ENCODE peak calls at places on chromosomes 6 and 20, in nine cellular contexts. One of them, this sample, is unnamed.
A peak's percentile ranks its signal among the peaks of the same experiment; 100 is the strongest.

GRCh38 chr6:52522151-52522626 is 54.7 kb downstream of the TRAM2 start:
- DNase-seq in HFF-Myc: no peak
- DNase-seq in fibroblast of lung: peak; percentile 77
- DNase-seq in stimulated activated CD4-positive, alpha-beta T cell treated with anti-CD3 and anti-CD28 coated beads, TNF-alpha, amount 100 ng/mL, for 24 hours: no peak
- DNase-seq in T-helper 2 cell: no peak
- DNase-seq in hippocampal formation: no peak
- DNase-seq in stimulated activated CD8-positive, alpha-beta memory T cell treated with anti-CD3 and anti-CD28 coated beads, Interleukin-4, amount 100 ng/mL, for 24 hours: no peak
- DNase-seq in AG08396: peak; percentile 47
- DNase-seq in substantia nigra: no peak
- DNase-seq in this sample: no peak

GRCh38 chr20:11296221-11296620 is 621.5 kb upstream of the BTBD3 start:
- DNase-seq in HFF-Myc: no peak
- DNase-seq in fibroblast of lung: no peak
- DNase-seq in stimulated activated CD4-positive, alpha-beta T cell treated with anti-CD3 and anti-CD28 coated beads, TNF-alpha, amount 100 ng/mL, for 24 hours: no peak
- DNase-seq in T-helper 2 cell: no peak
- DNase-seq in hippocampal formation: no peak
- DNase-seq in stimulated activated CD8-positive, alpha-beta memory T cell treated with anti-CD3 and anti-CD28 coated beads, Interleukin-4, amount 100 ng/mL, for 24 hours: no peak
- DNase-seq in AG08396: no peak
- DNase-seq in substantia nigra: no peak
- DNase-seq in this sample: no peak

GRCh38 chr20:5222919-5223634 is 93.7 kb downstream of the PROKR2 start:
- DNase-seq in HFF-Myc: peak; percentile 19
- DNase-seq in fibroblast of lung: peak; percentile 46
- DNase-seq in stimulated activated CD4-positive, alpha-beta T cell treated with anti-CD3 and anti-CD28 coated beads, TNF-alpha, amount 100 ng/mL, for 24 hours: peak; percentile 39
- DNase-seq in T-helper 2 cell: no peak
- DNase-seq in hippocampal formation: peak; percentile 57
- DNase-seq in stimulated activated CD8-positive, alpha-beta memory T cell treated with anti-CD3 and anti-CD28 coated beads, Interleukin-4, amount 100 ng/mL, for 24 hours: peak; percentile 34
- DNase-seq in AG08396: peak; percentile 70
- DNase-seq in substantia nigra: peak; percentile 48
- DNase-seq in this sample: peak; percentile 30

GRCh38 chr6:139655783-139656705 is 281.6 kb upstream of the CITED2 start:
- DNase-seq in HFF-Myc: no peak
- DNase-seq in fibroblast of lung: no peak
- DNase-seq in stimulated activated CD4-positive, alpha-beta T cell treated with anti-CD3 and anti-CD28 coated beads, TNF-alpha, amount 100 ng/mL, for 24 hours: no peak
- DNase-seq in T-helper 2 cell: no peak
- DNase-seq in hippocampal formation: no peak
- DNase-seq in stimulated activated CD8-positive, alpha-beta memory T cell treated with anti-CD3 and anti-CD28 coated beads, Interleukin-4, amount 100 ng/mL, for 24 hours: no peak
- DNase-seq in AG08396: no peak
- DNase-seq in substantia nigra: no peak
- DNase-seq in this sample: no peak

GRCh38 chr20:815914-816606 is 17.5 kb upstream of the FAM110A start:
- DNase-seq in HFF-Myc: peak; percentile 29
- DNase-seq in fibroblast of lung: peak; percentile 18
- DNase-seq in stimulated activated CD4-positive, alpha-beta T cell treated with anti-CD3 and anti-CD28 coated beads, TNF-alpha, amount 100 ng/mL, for 24 hours: peak; percentile 46
- DNase-seq in T-helper 2 cell: peak; percentile 46
- DNase-seq in hippocampal formation: peak; percentile 4
- DNase-seq in stimulated activated CD8-positive, alpha-beta memory T cell treated with anti-CD3 and anti-CD28 coated beads, Interleukin-4, amount 100 ng/mL, for 24 hours: peak; percentile 45
- DNase-seq in AG08396: peak; percentile 78
- DNase-seq in substantia nigra: no peak
- DNase-seq in this sample: peak; percentile 52

GRCh38 chr6:13331516-13332348 is 3.4 kb upstream of the TBC1D7 start:
- DNase-seq in HFF-Myc: no peak
- DNase-seq in fibroblast of lung: peak; percentile 20
- DNase-seq in stimulated activated CD4-positive, alpha-beta T cell treated with anti-CD3 and anti-CD28 coated beads, TNF-alpha, amount 100 ng/mL, for 24 hours: no peak
- DNase-seq in T-helper 2 cell: no peak
- DNase-seq in hippocampal formation: no peak
- DNase-seq in stimulated activated CD8-positive, alpha-beta memory T cell treated with anti-CD3 and anti-CD28 coated beads, Interleukin-4, amount 100 ng/mL, for 24 hours: no peak
- DNase-seq in AG08396: peak; percentile 16
- DNase-seq in substantia nigra: no peak
- DNase-seq in this sample: no peak

GRCh38 chr6:40353967-40354452 is 233.2 kb downstream of the LRFN2 start:
- DNase-seq in HFF-Myc: no peak
- DNase-seq in fibroblast of lung: no peak
- DNase-seq in stimulated activated CD4-positive, alpha-beta T cell treated with anti-CD3 and anti-CD28 coated beads, TNF-alpha, amount 100 ng/mL, for 24 hours: no peak
- DNase-seq in T-helper 2 cell: no peak
- DNase-seq in hippocampal formation: no peak
- DNase-seq in stimulated activated CD8-positive, alpha-beta memory T cell treated with anti-CD3 and anti-CD28 coated beads, Interleukin-4, amount 100 ng/mL, for 24 hours: no peak
- DNase-seq in AG08396: no peak
- DNase-seq in substantia nigra: no peak
- DNase-seq in this sample: no peak

GRCh38 chr6:89952696-89953095 is 58.4 kb downstream of the GJA10 start:
- DNase-seq in HFF-Myc: peak; percentile 75
- DNase-seq in fibroblast of lung: peak; percentile 92
- DNase-seq in stimulated activated CD4-positive, alpha-beta T cell treated with anti-CD3 and anti-CD28 coated beads, TNF-alpha, amount 100 ng/mL, for 24 hours: peak; percentile 25
- DNase-seq in T-helper 2 cell: peak; percentile 83
- DNase-seq in hippocampal formation: no peak
- DNase-seq in stimulated activated CD8-positive, alpha-beta memory T cell treated with anti-CD3 and anti-CD28 coated beads, Interleukin-4, amount 100 ng/mL, for 24 hours: peak; percentile 22
- DNase-seq in AG08396: no peak
- DNase-seq in substantia nigra: no peak
- DNase-seq in this sample: no peak

GRCh38 chr6:160457843-160458242 is 109.7 kb downstream of the SLC22A3 start:
- DNase-seq in HFF-Myc: no peak
- DNase-seq in fibroblast of lung: no peak
- DNase-seq in stimulated activated CD4-positive, alpha-beta T cell treated with anti-CD3 and anti-CD28 coated beads, TNF-alpha, amount 100 ng/mL, for 24 hours: no peak
- DNase-seq in T-helper 2 cell: no peak
- DNase-seq in hippocampal formation: no peak
- DNase-seq in stimulated activated CD8-positive, alpha-beta memory T cell treated with anti-CD3 and anti-CD28 coated beads, Interleukin-4, amount 100 ng/mL, for 24 hours: no peak
- DNase-seq in AG08396: no peak
- DNase-seq in substantia nigra: no peak
- DNase-seq in this sample: no peak

GRCh38 chr6:152916035-152916434 is 66.8 kb downstream of the FBXO5 start:
- DNase-seq in HFF-Myc: no peak
- DNase-seq in fibroblast of lung: no peak
- DNase-seq in stimulated activated CD4-positive, alpha-beta T cell treated with anti-CD3 and anti-CD28 coated beads, TNF-alpha, amount 100 ng/mL, for 24 hours: no peak
- DNase-seq in T-helper 2 cell: no peak
- DNase-seq in hippocampal formation: no peak
- DNase-seq in stimulated activated CD8-positive, alpha-beta memory T cell treated with anti-CD3 and anti-CD28 coated beads, Interleukin-4, amount 100 ng/mL, for 24 hours: no peak
- DNase-seq in AG08396: no peak
- DNase-seq in substantia nigra: no peak
- DNase-seq in this sample: no peak

GRCh38 chr20:46169245-46170171 is 51.4 kb downstream of the CD40 start:
- DNase-seq in HFF-Myc: no peak
- DNase-seq in fibroblast of lung: no peak
- DNase-seq in stimulated activated CD4-positive, alpha-beta T cell treated with anti-CD3 and anti-CD28 coated beads, TNF-alpha, amount 100 ng/mL, for 24 hours: no peak
- DNase-seq in T-helper 2 cell: no peak
- DNase-seq in hippocampal formation: no peak
- DNase-seq in stimulated activated CD8-positive, alpha-beta memory T cell treated with anti-CD3 and anti-CD28 coated beads, Interleukin-4, amount 100 ng/mL, for 24 hours: no peak
- DNase-seq in AG08396: no peak
- DNase-seq in substantia nigra: no peak
- DNase-seq in this sample: no peak

GRCh38 chr20:45330476-45330875 is 17.7 kb downstream of the SDC4 start:
- DNase-seq in HFF-Myc: no peak
- DNase-seq in fibroblast of lung: no peak
- DNase-seq in stimulated activated CD4-positive, alpha-beta T cell treated with anti-CD3 and anti-CD28 coated beads, TNF-alpha, amount 100 ng/mL, for 24 hours: no peak
- DNase-seq in T-helper 2 cell: no peak
- DNase-seq in hippocampal formation: no peak
- DNase-seq in stimulated activated CD8-positive, alpha-beta memory T cell treated with anti-CD3 and anti-CD28 coated beads, Interleukin-4, amount 100 ng/mL, for 24 hours: no peak
- DNase-seq in AG08396: no peak
- DNase-seq in substantia nigra: no peak
- DNase-seq in this sample: no peak

GRCh38 chr6:46648869-46649488 is 3.6 kb downstream of the CYP39A1 start:
- DNase-seq in HFF-Myc: no peak
- DNase-seq in fibroblast of lung: no peak
- DNase-seq in stimulated activated CD4-positive, alpha-beta T cell treated with anti-CD3 and anti-CD28 coated beads, TNF-alpha, amount 100 ng/mL, for 24 hours: no peak
- DNase-seq in T-helper 2 cell: no peak
- DNase-seq in hippocampal formation: no peak
- DNase-seq in stimulated activated CD8-positive, alpha-beta memory T cell treated with anti-CD3 and anti-CD28 coated beads, Interleukin-4, amount 100 ng/mL, for 24 hours: no peak
- DNase-seq in AG08396: no peak
- DNase-seq in substantia nigra: no peak
- DNase-seq in this sample: no peak

GRCh38 chr6:109451376-109451775 is 4.2 kb downstream of the MICAL1 start:
- DNase-seq in HFF-Myc: no peak
- DNase-seq in fibroblast of lung: no peak
- DNase-seq in stimulated activated CD4-positive, alpha-beta T cell treated with anti-CD3 and anti-CD28 coated beads, TNF-alpha, amount 100 ng/mL, for 24 hours: no peak
- DNase-seq in T-helper 2 cell: no peak
- DNase-seq in hippocampal formation: no peak
- DNase-seq in stimulated activated CD8-positive, alpha-beta memory T cell treated with anti-CD3 and anti-CD28 coated beads, Interleukin-4, amount 100 ng/mL, for 24 hours: no peak
- DNase-seq in AG08396: no peak
- DNase-seq in substantia nigra: no peak
- DNase-seq in this sample: no peak

GRCh38 chr6:90898763-90899162 is 311.9 kb upstream of the MAP3K7 start:
- DNase-seq in HFF-Myc: no peak
- DNase-seq in fibroblast of lung: no peak
- DNase-seq in stimulated activated CD4-positive, alpha-beta T cell treated with anti-CD3 and anti-CD28 coated beads, TNF-alpha, amount 100 ng/mL, for 24 hours: no peak
- DNase-seq in T-helper 2 cell: no peak
- DNase-seq in hippocampal formation: no peak
- DNase-seq in stimulated activated CD8-positive, alpha-beta memory T cell treated with anti-CD3 and anti-CD28 coated beads, Interleukin-4, amount 100 ng/mL, for 24 hours: no peak
- DNase-seq in AG08396: no peak
- DNase-seq in substantia nigra: no peak
- DNase-seq in this sample: no peak

GRCh38 chr20:37345339-37346231 is at the start of gene SRC:
- DNase-seq in HFF-Myc: no peak
- DNase-seq in fibroblast of lung: peak; percentile 70
- DNase-seq in stimulated activated CD4-positive, alpha-beta T cell treated with anti-CD3 and anti-CD28 coated beads, TNF-alpha, amount 100 ng/mL, for 24 hours: peak; percentile 5
- DNase-seq in T-helper 2 cell: no peak
- DNase-seq in hippocampal formation: no peak
- DNase-seq in stimulated activated CD8-positive, alpha-beta memory T cell treated with anti-CD3 and anti-CD28 coated beads, Interleukin-4, amount 100 ng/mL, for 24 hours: peak; percentile 21
- DNase-seq in AG08396: peak; percentile 90
- DNase-seq in substantia nigra: peak; percentile 24
- DNase-seq in this sample: peak; percentile 60

GRCh38 chr6:163814494-163815364 is 400.2 kb downstream of the QKI start:
- DNase-seq in HFF-Myc: peak; percentile 92
- DNase-seq in fibroblast of lung: peak; percentile 97
- DNase-seq in stimulated activated CD4-positive, alpha-beta T cell treated with anti-CD3 and anti-CD28 coated beads, TNF-alpha, amount 100 ng/mL, for 24 hours: no peak
- DNase-seq in T-helper 2 cell: no peak
- DNase-seq in hippocampal formation: no peak
- DNase-seq in stimulated activated CD8-positive, alpha-beta memory T cell treated with anti-CD3 and anti-CD28 coated beads, Interleukin-4, amount 100 ng/mL, for 24 hours: no peak
- DNase-seq in AG08396: peak; percentile 73
- DNase-seq in substantia nigra: no peak
- DNase-seq in this sample: no peak

GRCh38 chr20:58719971-58720371 is 27.4 kb downstream of the NPEPL1 start:
- DNase-seq in HFF-Myc: no peak
- DNase-seq in fibroblast of lung: no peak
- DNase-seq in stimulated activated CD4-positive, alpha-beta T cell treated with anti-CD3 and anti-CD28 coated beads, TNF-alpha, amount 100 ng/mL, for 24 hours: no peak
- DNase-seq in T-helper 2 cell: no peak
- DNase-seq in hippocampal formation: no peak
- DNase-seq in stimulated activated CD8-positive, alpha-beta memory T cell treated with anti-CD3 and anti-CD28 coated beads, Interleukin-4, amount 100 ng/mL, for 24 hours: no peak
- DNase-seq in AG08396: peak; percentile 7
- DNase-seq in substantia nigra: no peak
- DNase-seq in this sample: no peak

GRCh38 chr20:12434672-12435071 is 517.0 kb downstream of the BTBD3 start:
- DNase-seq in HFF-Myc: no peak
- DNase-seq in fibroblast of lung: no peak
- DNase-seq in stimulated activated CD4-positive, alpha-beta T cell treated with anti-CD3 and anti-CD28 coated beads, TNF-alpha, amount 100 ng/mL, for 24 hours: no peak
- DNase-seq in T-helper 2 cell: no peak
- DNase-seq in hippocampal formation: no peak
- DNase-seq in stimulated activated CD8-positive, alpha-beta memory T cell treated with anti-CD3 and anti-CD28 coated beads, Interleukin-4, amount 100 ng/mL, for 24 hours: no peak
- DNase-seq in AG08396: no peak
- DNase-seq in substantia nigra: no peak
- DNase-seq in this sample: no peak

GRCh38 chr20:24753136-24753535 is 195.9 kb upstream of the CST7 start:
- DNase-seq in HFF-Myc: no peak
- DNase-seq in fibroblast of lung: no peak
- DNase-seq in stimulated activated CD4-positive, alpha-beta T cell treated with anti-CD3 and anti-CD28 coated beads, TNF-alpha, amount 100 ng/mL, for 24 hours: no peak
- DNase-seq in T-helper 2 cell: no peak
- DNase-seq in hippocampal formation: no peak
- DNase-seq in stimulated activated CD8-positive, alpha-beta memory T cell treated with anti-CD3 and anti-CD28 coated beads, Interleukin-4, amount 100 ng/mL, for 24 hours: no peak
- DNase-seq in AG08396: no peak
- DNase-seq in substantia nigra: no peak
- DNase-seq in this sample: no peak

GRCh38 chr6:79461205-79461604 is 76.0 kb downstream of the LCA5 start:
- DNase-seq in HFF-Myc: no peak
- DNase-seq in fibroblast of lung: no peak
- DNase-seq in stimulated activated CD4-positive, alpha-beta T cell treated with anti-CD3 and anti-CD28 coated beads, TNF-alpha, amount 100 ng/mL, for 24 hours: no peak
- DNase-seq in T-helper 2 cell: no peak
- DNase-seq in hippocampal formation: no peak
- DNase-seq in stimulated activated CD8-positive, alpha-beta memory T cell treated with anti-CD3 and anti-CD28 coated beads, Interleukin-4, amount 100 ng/mL, for 24 hours: no peak
- DNase-seq in AG08396: no peak
- DNase-seq in substantia nigra: peak; percentile 40
- DNase-seq in this sample: no peak

GRCh38 chr20:1166963-1167720 is 17.6 kb downstream of the TMEM74B start:
- DNase-seq in HFF-Myc: no peak
- DNase-seq in fibroblast of lung: no peak
- DNase-seq in stimulated activated CD4-positive, alpha-beta T cell treated with anti-CD3 and anti-CD28 coated beads, TNF-alpha, amount 100 ng/mL, for 24 hours: no peak
- DNase-seq in T-helper 2 cell: no peak
- DNase-seq in hippocampal formation: no peak
- DNase-seq in stimulated activated CD8-positive, alpha-beta memory T cell treated with anti-CD3 and anti-CD28 coated beads, Interleukin-4, amount 100 ng/mL, for 24 hours: no peak
- DNase-seq in AG08396: no peak
- DNase-seq in substantia nigra: no peak
- DNase-seq in this sample: no peak

GRCh38 chr6:43383021-43383667 is 13.7 kb upstream of the ZNF318 start:
- DNase-seq in HFF-Myc: no peak
- DNase-seq in fibroblast of lung: peak; percentile 81
- DNase-seq in stimulated activated CD4-positive, alpha-beta T cell treated with anti-CD3 and anti-CD28 coated beads, TNF-alpha, amount 100 ng/mL, for 24 hours: no peak
- DNase-seq in T-helper 2 cell: no peak
- DNase-seq in hippocampal formation: no peak
- DNase-seq in stimulated activated CD8-positive, alpha-beta memory T cell treated with anti-CD3 and anti-CD28 coated beads, Interleukin-4, amount 100 ng/mL, for 24 hours: no peak
- DNase-seq in AG08396: peak; percentile 34
- DNase-seq in substantia nigra: no peak
- DNase-seq in this sample: no peak

GRCh38 chr6:10542135-10542689 is 21.1 kb downstream of the GCNT2 start:
- DNase-seq in HFF-Myc: no peak
- DNase-seq in fibroblast of lung: no peak
- DNase-seq in stimulated activated CD4-positive, alpha-beta T cell treated with anti-CD3 and anti-CD28 coated beads, TNF-alpha, amount 100 ng/mL, for 24 hours: no peak
- DNase-seq in T-helper 2 cell: no peak
- DNase-seq in hippocampal formation: no peak
- DNase-seq in stimulated activated CD8-positive, alpha-beta memory T cell treated with anti-CD3 and anti-CD28 coated beads, Interleukin-4, amount 100 ng/mL, for 24 hours: no peak
- DNase-seq in AG08396: no peak
- DNase-seq in substantia nigra: no peak
- DNase-seq in this sample: no peak

GRCh38 chr6:37131104-37131959 is 38.6 kb upstream of the PIM1 start:
- DNase-seq in HFF-Myc: no peak
- DNase-seq in fibroblast of lung: peak; percentile 79
- DNase-seq in stimulated activated CD4-positive, alpha-beta T cell treated with anti-CD3 and anti-CD28 coated beads, TNF-alpha, amount 100 ng/mL, for 24 hours: no peak
- DNase-seq in T-helper 2 cell: no peak
- DNase-seq in hippocampal formation: no peak
- DNase-seq in stimulated activated CD8-positive, alpha-beta memory T cell treated with anti-CD3 and anti-CD28 coated beads, Interleukin-4, amount 100 ng/mL, for 24 hours: no peak
- DNase-seq in AG08396: no peak
- DNase-seq in substantia nigra: peak; percentile 53
- DNase-seq in this sample: no peak

GRCh38 chr6:167662104-167662880 is 164.4 kb upstream of the AFDN start:
- DNase-seq in HFF-Myc: no peak
- DNase-seq in fibroblast of lung: no peak
- DNase-seq in stimulated activated CD4-positive, alpha-beta T cell treated with anti-CD3 and anti-CD28 coated beads, TNF-alpha, amount 100 ng/mL, for 24 hours: no peak
- DNase-seq in T-helper 2 cell: no peak
- DNase-seq in hippocampal formation: no peak
- DNase-seq in stimulated activated CD8-positive, alpha-beta memory T cell treated with anti-CD3 and anti-CD28 coated beads, Interleukin-4, amount 100 ng/mL, for 24 hours: no peak
- DNase-seq in AG08396: no peak
- DNase-seq in substantia nigra: no peak
- DNase-seq in this sample: no peak

GRCh38 chr6:150685860-150686259 is 86.2 kb downstream of the PLEKHG1 start:
- DNase-seq in HFF-Myc: no peak
- DNase-seq in fibroblast of lung: no peak
- DNase-seq in stimulated activated CD4-positive, alpha-beta T cell treated with anti-CD3 and anti-CD28 coated beads, TNF-alpha, amount 100 ng/mL, for 24 hours: peak; percentile 11
- DNase-seq in T-helper 2 cell: peak; percentile 2
- DNase-seq in hippocampal formation: no peak
- DNase-seq in stimulated activated CD8-positive, alpha-beta memory T cell treated with anti-CD3 and anti-CD28 coated beads, Interleukin-4, amount 100 ng/mL, for 24 hours: peak; percentile 26
- DNase-seq in AG08396: no peak
- DNase-seq in substantia nigra: no peak
- DNase-seq in this sample: no peak